ENCODE peak calls at places on chromosomes 7 and 10, in four cellular contexts. One of them, this sample, is unnamed.

GRCh38 chr10:20668985-20669384 is 228.1 kb downstream of the NEBL start:
- DNase-seq in AG10803: no peak
- DNase-seq in CD4-positive, CD25-positive, alpha-beta regulatory T cell: no peak
- DNase-seq in fibroblast of the aortic adventitia: no peak
- DNase-seq in this sample: no peak

GRCh38 chr7:101165075-101165957 is at the start of gene VGF:
- DNase-seq in AG10803: peak; percentile 92
- DNase-seq in CD4-positive, CD25-positive, alpha-beta regulatory T cell: peak; percentile 89
- DNase-seq in fibroblast of the aortic adventitia: peak; percentile 82
- DNase-seq in this sample: peak; percentile 87

GRCh38 chr10:62433181-62433692 is 59.1 kb downstream of the ZNF365 start:
- DNase-seq in AG10803: peak; percentile 95
- DNase-seq in CD4-positive, CD25-positive, alpha-beta regulatory T cell: no peak
- DNase-seq in fibroblast of the aortic adventitia: peak; percentile 97
- DNase-seq in this sample: no peak

GRCh38 chr10:16673443-16673842 is 143.8 kb downstream of the RSU1 start:
- DNase-seq in AG10803: peak; percentile 34
- DNase-seq in CD4-positive, CD25-positive, alpha-beta regulatory T cell: no peak
- DNase-seq in fibroblast of the aortic adventitia: no peak
- DNase-seq in this sample: no peak

GRCh38 chr10:28631896-28632596 is 45.3 kb upstream of the BAMBI start:
- DNase-seq in AG10803: no peak
- DNase-seq in CD4-positive, CD25-positive, alpha-beta regulatory T cell: no peak
- DNase-seq in fibroblast of the aortic adventitia: no peak
- DNase-seq in this sample: no peak

GRCh38 chr7:105269397-105269796 is 119.3 kb downstream of the SRPK2 start:
- DNase-seq in AG10803: no peak
- DNase-seq in CD4-positive, CD25-positive, alpha-beta regulatory T cell: peak; percentile 21
- DNase-seq in fibroblast of the aortic adventitia: no peak
- DNase-seq in this sample: no peak

GRCh38 chr10:133030791-133031190 is 56.9 kb upstream of the ADGRA1 start:
- DNase-seq in AG10803: no peak
- DNase-seq in CD4-positive, CD25-positive, alpha-beta regulatory T cell: no peak
- DNase-seq in fibroblast of the aortic adventitia: no peak
- DNase-seq in this sample: no peak

GRCh38 chr10:115948415-115948814 is 324.6 kb downstream of the GFRA1 start:
- DNase-seq in AG10803: peak; percentile 72
- DNase-seq in CD4-positive, CD25-positive, alpha-beta regulatory T cell: no peak
- DNase-seq in fibroblast of the aortic adventitia: peak; percentile 47
- DNase-seq in this sample: peak; percentile 23

GRCh38 chr10:90398551-90398950 is 459.3 kb downstream of the HTR7 start:
- DNase-seq in AG10803: no peak
- DNase-seq in CD4-positive, CD25-positive, alpha-beta regulatory T cell: no peak
- DNase-seq in fibroblast of the aortic adventitia: peak; percentile 17
- DNase-seq in this sample: no peak

GRCh38 chr10:70864940-70865339 is 23.4 kb downstream of the PCBD1 start:
- DNase-seq in AG10803: no peak
- DNase-seq in CD4-positive, CD25-positive, alpha-beta regulatory T cell: no peak
- DNase-seq in fibroblast of the aortic adventitia: no peak
- DNase-seq in this sample: no peak

GRCh38 chr10:90945496-90946070 is 24.7 kb upstream of the ANKRD1 start:
- DNase-seq in AG10803: peak; percentile 40
- DNase-seq in CD4-positive, CD25-positive, alpha-beta regulatory T cell: no peak
- DNase-seq in fibroblast of the aortic adventitia: peak; percentile 38
- DNase-seq in this sample: no peak

GRCh38 chr10:24701447-24701846 is 22.2 kb downstream of the ARHGAP21 start:
- DNase-seq in AG10803: no peak
- DNase-seq in CD4-positive, CD25-positive, alpha-beta regulatory T cell: no peak
- DNase-seq in fibroblast of the aortic adventitia: no peak
- DNase-seq in this sample: peak; percentile 67

GRCh38 chr7:75732764-75733630 is 5.7 kb downstream of the HIP1 start:
- DNase-seq in AG10803: peak; percentile 85
- DNase-seq in CD4-positive, CD25-positive, alpha-beta regulatory T cell: no peak
- DNase-seq in fibroblast of the aortic adventitia: peak; percentile 55
- DNase-seq in this sample: no peak

GRCh38 chr10:17954856-17955255 is 3.1 kb downstream of the SLC39A12 start:
- DNase-seq in AG10803: peak; percentile 28
- DNase-seq in CD4-positive, CD25-positive, alpha-beta regulatory T cell: no peak
- DNase-seq in fibroblast of the aortic adventitia: peak; percentile 13
- DNase-seq in this sample: no peak

GRCh38 chr7:50657912-50658311 is 92.7 kb upstream of the DDC start:
- DNase-seq in AG10803: no peak
- DNase-seq in CD4-positive, CD25-positive, alpha-beta regulatory T cell: no peak
- DNase-seq in fibroblast of the aortic adventitia: no peak
- DNase-seq in this sample: no peak
- H3K4me3 ChIP-seq in AG10803: no peak overlapping the region
- H3K4me3 ChIP-seq in CD4-positive, CD25-positive, alpha-beta regulatory T cell: no peak overlapping the region
- H3K4me3 ChIP-seq in fibroblast of the aortic adventitia: no peak overlapping the region
- H3K4me3 ChIP-seq in this sample: no peak overlapping the region

DNA sequence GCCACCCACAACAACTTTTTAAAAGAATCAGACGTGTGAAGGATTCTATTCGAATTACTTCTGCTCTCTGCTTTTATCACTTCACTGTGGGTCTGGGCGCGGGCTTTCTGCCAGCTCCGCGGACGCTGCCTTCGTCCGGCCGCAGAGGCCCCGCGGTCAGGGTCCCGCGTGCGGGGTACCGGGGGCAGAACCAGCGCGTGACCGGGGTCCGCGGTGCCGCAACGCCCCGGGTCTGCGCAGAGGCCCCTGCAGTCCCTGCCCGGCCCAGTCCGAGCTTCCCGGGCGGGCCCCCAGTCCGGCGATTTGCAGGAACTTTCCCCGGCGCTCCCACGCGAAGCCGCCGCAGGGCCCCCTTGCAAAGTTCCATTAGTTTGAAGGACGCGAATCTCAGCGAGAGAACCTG is 461 bp upstream of the HTRA1 start:
- DNase-seq in AG10803: no peak
- DNase-seq in CD4-positive, CD25-positive, alpha-beta regulatory T cell: no peak
- DNase-seq in fibroblast of the aortic adventitia: peak; percentile 9
- DNase-seq in this sample: no peak
- H3K4me3 ChIP-seq in AG10803: peak overlapping the region; percentile 61
- H3K4me3 ChIP-seq in CD4-positive, CD25-positive, alpha-beta regulatory T cell: no peak overlapping the region
- H3K4me3 ChIP-seq in fibroblast of the aortic adventitia: peak overlapping the region; percentile 84
- H3K4me3 ChIP-seq in this sample: no peak overlapping the region

GRCh38 chr10:104256335-104257080 is 1.8 kb downstream of the GSTO1 start:
- DNase-seq in AG10803: no peak
- DNase-seq in CD4-positive, CD25-positive, alpha-beta regulatory T cell: no peak
- DNase-seq in fibroblast of the aortic adventitia: peak; percentile 29
- DNase-seq in this sample: peak; percentile 32
- H3K4me3 ChIP-seq in AG10803: peak overlapping the region; percentile 83
- H3K4me3 ChIP-seq in CD4-positive, CD25-positive, alpha-beta regulatory T cell: peak overlapping the region; percentile 98
- H3K4me3 ChIP-seq in fibroblast of the aortic adventitia: peak overlapping the region; percentile 84
- H3K4me3 ChIP-seq in this sample: no peak overlapping the region

GRCh38 chr7:47453093-47454056 is 128.5 kb downstream of the TNS3 start:
- DNase-seq in AG10803: peak; percentile 92
- DNase-seq in CD4-positive, CD25-positive, alpha-beta regulatory T cell: no peak
- DNase-seq in fibroblast of the aortic adventitia: peak; percentile 75
- DNase-seq in this sample: no peak
- H3K4me3 ChIP-seq in AG10803: peak overlapping the region; percentile 27
- H3K4me3 ChIP-seq in CD4-positive, CD25-positive, alpha-beta regulatory T cell: no peak overlapping the region
- H3K4me3 ChIP-seq in fibroblast of the aortic adventitia: no peak overlapping the region
- H3K4me3 ChIP-seq in this sample: no peak overlapping the region

DNA sequence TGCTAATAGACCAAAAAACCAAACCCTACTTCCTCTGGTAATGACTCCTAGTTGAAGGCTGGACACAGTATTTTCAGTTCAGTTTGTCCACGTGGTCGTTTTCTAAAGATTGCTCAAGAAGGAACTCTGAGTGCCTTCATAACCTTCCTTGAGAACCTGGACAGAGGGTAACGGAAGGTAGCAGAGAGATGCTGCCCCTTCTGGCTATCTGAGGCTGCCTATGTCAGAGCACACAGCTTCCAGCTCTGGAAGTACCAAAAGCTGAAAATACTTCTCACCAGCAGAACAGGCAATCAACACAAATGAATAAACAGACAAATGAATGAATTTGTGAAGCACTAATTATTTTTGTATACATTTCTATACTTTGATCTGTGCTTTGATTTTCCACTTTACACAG is 85.2 kb downstream of the AMPH start:
- DNase-seq in AG10803: no peak
- DNase-seq in CD4-positive, CD25-positive, alpha-beta regulatory T cell: no peak
- DNase-seq in fibroblast of the aortic adventitia: no peak
- DNase-seq in this sample: no peak
- H3K4me3 ChIP-seq in AG10803: no peak overlapping the region
- H3K4me3 ChIP-seq in CD4-positive, CD25-positive, alpha-beta regulatory T cell: no peak overlapping the region
- H3K4me3 ChIP-seq in fibroblast of the aortic adventitia: no peak overlapping the region
- H3K4me3 ChIP-seq in this sample: no peak overlapping the region

This sample was measured in Jurkat, Clone E6-1.